ENCODE peak calls at places on chromosomes 6 and 20, in seven cellular contexts. X, D, T, F, N, I and J are unnamed samples.

GRCh38 chr6:129350278-129350677 is 359.7 kb downstream of the ARHGAP18 start:
- DNase-seq in D (no peak), X (no peak), I (no peak), T (no peak), F (no peak), N (no peak), J (no peak)

GRCh38 chr20:49477200-49477599 is 5.3 kb downstream of the KCNB1 start:
- DNase-seq in X (no peak), D (no peak), N (no peak), T (no peak), I (no peak), F (no peak), J (no peak)

GRCh38 chr6:95279641-95280040 is 297.7 kb upstream of the MANEA start:
- DNase-seq in X (no peak), D (no peak), T (no peak), F (no peak), N (no peak), I (no peak), J (no peak)

GRCh38 chr20:20373046-20373706 is 5.3 kb downstream of the INSM1 start:
- DNase-seq in F (no peak), D (peak; percentile 26), N (no peak), T (no peak), I (no peak), X (peak; percentile 77), J (peak; percentile 87)

GRCh38 chr20:31515072-31515774 is 981 bp downstream of the HM13 start:
- DNase-seq in X (no peak), N (no peak), T (no peak), F (no peak), I (no peak), D (no peak), J (no peak)

GRCh38 chr20:50691585-50692552 is 527 bp upstream of the RIPOR3 start:
- DNase-seq in D (peak; percentile 45), N (no peak), F (no peak), T (no peak), X (peak; percentile 80), I (no peak), J (no peak)

GRCh38 chr6:11093065-11093590 is 506 bp upstream of the SMIM13 start:
- DNase-seq in F (no peak), I (no peak), T (no peak), D (peak; percentile 38), X (peak; percentile 62), N (no peak), J (peak; percentile 93)

GRCh38 chr6:32402812-32403211 is 4.2 kb downstream of the BTNL2 start:
- DNase-seq in X (no peak), F (no peak), N (no peak), I (no peak), D (no peak), T (no peak), J (no peak)

GRCh38 chr6:17281100-17281496 is at the start of gene RBM24:
- DNase-seq in F (peak; percentile 66), I (peak; percentile 74), D (peak; percentile 69), N (peak; percentile 82), X (peak; percentile 89), T (peak; percentile 79), J (peak; percentile 92)

GRCh38 chr20:45993197-45993951 is 15.3 kb upstream of the MMP9 start:
- DNase-seq in D (no peak), I (peak; percentile 36), T (peak; percentile 85), F (no peak), N (peak; percentile 67), X (peak; percentile 74), J (peak; percentile 88)

GRCh38 chr6:13813011-13813410 is 1.3 kb downstream of the MCUR1 start:
- DNase-seq in N (no peak), I (no peak), T (no peak), F (no peak), X (peak; percentile 22), D (no peak), J (no peak)

GRCh38 chr6:125792680-125793079 is 1.9 kb downstream of the NCOA7 start:
- DNase-seq in T (no peak), D (peak; percentile 39), F (no peak), I (no peak), N (no peak), X (peak; percentile 51), J (peak; percentile 85)

GRCh38 chr20:14622796-14623195 is 285.4 kb upstream of the FLRT3 start:
- DNase-seq in D (peak; percentile 16), F (no peak), X (peak; percentile 72), I (no peak), N (no peak), T (no peak), J (no peak)

GRCh38 chr6:111658445-111659154 is 52.9 kb upstream of the TRAF3IP2 start:
- DNase-seq in N (no peak), X (peak; percentile 86), F (no peak), T (no peak), I (no peak), D (peak; percentile 72), J (no peak)

GRCh38 chr6:170026272-170027110 is 264.4 kb downstream of the DLL1 start:
- DNase-seq in F (no peak), I (peak; percentile 64), D (no peak), N (peak; percentile 88), X (no peak), T (peak; percentile 96), J (peak; percentile 37)

GRCh38 chr6:21538186-21538798 is 55.3 kb upstream of the SOX4 start:
- DNase-seq in D (peak; percentile 80), T (no peak), N (no peak), F (no peak), X (peak; percentile 59), I (no peak), J (peak; percentile 86)

GRCh38 chr6:127102299-127102698 is 16.2 kb upstream of the RSPO3 start:
- DNase-seq in X (peak; percentile 98), I (no peak), F (no peak), D (peak; percentile 85), N (no peak), T (no peak), J (peak; percentile 49)

GRCh38 chr20:5718896-5719595 is 31.2 kb upstream of the SHLD1 start:
- DNase-seq in F (no peak), I (peak; percentile 87), D (no peak), N (no peak), X (no peak), T (no peak), J (no peak)

GRCh38 chr6:153787341-153787606 is 251.8 kb upstream of the OPRM1 start:
- DNase-seq in X (no peak), T (no peak), I (no peak), N (no peak), F (no peak), D (no peak), J (no peak)

GRCh38 chr6:30802731-30803130 is 58.4 kb upstream of the IER3 start:
- DNase-seq in X (no peak), F (no peak), D (no peak), T (no peak), I (no peak), N (no peak), J (no peak)

GRCh38 chr6:3341467-3341866 is 82.7 kb downstream of the PSMG4 start:
- DNase-seq in I (no peak), X (peak; percentile 97), F (no peak), D (peak; percentile 91), N (no peak), T (no peak), J (peak; percentile 95)

GRCh38 chr6:81371929-81372328 is 380.6 kb downstream of the TENT5A start:
- DNase-seq in X (no peak), T (no peak), D (no peak), N (no peak), I (no peak), F (no peak), J (no peak)

GRCh38 chr6:81381382-81381916 is 371.0 kb downstream of the TENT5A start:
- DNase-seq in F (no peak), N (no peak), X (no peak), T (no peak), I (no peak), D (no peak), J (no peak)

GRCh38 chr6:81373414-81373813 is 379.1 kb downstream of the TENT5A start:
- DNase-seq in I (no peak), D (no peak), X (no peak), F (no peak), T (no peak), N (no peak), J (no peak)

GRCh38 chr6:81380718-81381338 is 371.7 kb downstream of the TENT5A start:
- DNase-seq in N (no peak), T (no peak), D (no peak), X (no peak), I (no peak), F (no peak), J (no peak)

DNA sequence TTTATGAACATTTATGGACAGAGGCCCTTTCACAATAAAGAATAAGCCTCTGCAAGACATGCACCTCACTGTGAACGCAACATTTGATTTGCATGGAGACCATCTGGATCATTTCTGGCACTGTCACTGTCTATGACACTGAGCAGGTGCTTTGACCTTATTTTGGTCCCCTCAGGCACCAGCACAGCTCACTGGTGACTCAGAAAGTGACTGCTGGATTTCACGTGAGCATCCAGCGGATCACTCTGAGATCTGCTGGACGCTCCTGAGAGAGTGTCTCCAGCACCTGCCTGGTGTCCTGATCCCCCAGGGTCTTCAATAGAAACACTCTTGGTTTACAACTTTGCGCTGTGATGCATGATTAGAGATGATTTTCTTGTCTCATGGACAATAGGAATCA is 375.7 kb downstream of the TENT5A start:
- DNase-seq in F (no peak), X (no peak), N (no peak), T (no peak), I (no peak), D (no peak), J (no peak)
- H3K36me3 ChIP-seq in F (no peaks in the 10 kb centered on the region), X (no peaks in the 10 kb centered on the region), N (no peaks in the 10 kb centered on the region), T (no peaks in the 10 kb centered on the region), I (no peaks in the 10 kb centered on the region), D (no peaks in the 10 kb centered on the region), J (no peaks in the 10 kb centered on the region)

GRCh38 chr6:24439858-24440539 is 37.3 kb downstream of the MRS2 start:
- DNase-seq in F (no peak), X (no peak), I (no peak), T (no peak), N (no peak), D (no peak), J (peak; percentile 69)

GRCh38 chr6:24441599-24441904 is 38.8 kb downstream of the MRS2 start:
- DNase-seq in X (no peak), I (no peak), D (no peak), T (no peak), N (no peak), F (no peak), J (no peak)

GRCh38 chr6:24432611-24433010 is 29.9 kb downstream of the MRS2 start:
- DNase-seq in D (no peak), I (no peak), T (no peak), N (no peak), F (no peak), X (no peak), J (no peak)

GRCh38 chr6:24440897-24441598 is 38.3 kb downstream of the MRS2 start:
- DNase-seq in D (no peak), N (no peak), I (no peak), F (no peak), T (no peak), X (no peak), J (no peak)

GRCh38 chr6:24436979-24437378 is 34.2 kb downstream of the MRS2 start:
- DNase-seq in D (no peak), T (no peak), F (no peak), I (no peak), N (no peak), X (no peak), J (no peak)
- H3K27ac ChIP-seq in D (no peak overlapping the region), T (no peak overlapping the region), F (no peak overlapping the region), I (no peak overlapping the region), N (no peak overlapping the region), X (no peak overlapping the region), J (no peak overlapping the region)

GRCh38 chr6:44219815-44220784 is 3.3 kb upstream of the SLC29A1 start:
- DNase-seq in T (peak; percentile 43), F (no peak), X (no peak), N (no peak), D (no peak), I (no peak), J (no peak)
- H3K4me1 ChIP-seq in T (peaks cover 32% of the 10 kb centered on the region), F (peaks cover 54% of the 10 kb centered on the region), X (peaks cover 24% of the 10 kb centered on the region), N (peaks cover 66% of the 10 kb centered on the region), D (peaks cover 43% of the 10 kb centered on the region), I (peaks cover 6% of the 10 kb centered on the region), J (peaks cover 39% of the 10 kb centered on the region)

GRCh38 chr6:90026216-90026615 is 131.9 kb downstream of the GJA10 start:
- DNase-seq in N (no peak), I (no peak), F (no peak), X (peak; percentile 27), T (no peak), D (no peak), J (no peak)
- H3K36me3 ChIP-seq in N (no peaks in the 10 kb centered on the region), I (no peaks in the 10 kb centered on the region), F (no peaks in the 10 kb centered on the region), X (no peaks in the 10 kb centered on the region), T (no peaks in the 10 kb centered on the region), D (no peaks in the 10 kb centered on the region), J (no peaks in the 10 kb centered on the region)